ENCODE peak calls at places on chromosomes 2 and 18, in seven cellular contexts. One of them, this sample, is unnamed.

GRCh38 chr2:76667764-76668163 is 854.4 kb downstream of the LRRTM4 start:
- DNase-seq in hepatocyte: no peak
- DNase-seq in transverse colon: peak
- DNase-seq in brain microvascular endothelial cell: no peak
- DNase-seq in WTC11: no peak
- DNase-seq in RWPE1: no peak
- DNase-seq in uterus: no peak
- DNase-seq in this sample: no peak

GRCh38 chr18:23906658-23907057 is 107.9 kb upstream of the TTC39C start:
- DNase-seq in hepatocyte: no peak
- DNase-seq in transverse colon: no peak
- DNase-seq in brain microvascular endothelial cell: no peak
- DNase-seq in WTC11: no peak
- DNase-seq in RWPE1: no peak
- DNase-seq in uterus: no peak
- DNase-seq in this sample: peak

GRCh38 chr18:51852661-51853060 is 487.3 kb upstream of the DCC start:
- DNase-seq in hepatocyte: no peak
- DNase-seq in transverse colon: no peak
- DNase-seq in brain microvascular endothelial cell: no peak
- DNase-seq in WTC11: no peak
- DNase-seq in RWPE1: no peak
- DNase-seq in uterus: no peak
- DNase-seq in this sample: no peak

GRCh38 chr2:26693287-26693849 is 846 bp downstream of the KCNK3 start:
- DNase-seq in hepatocyte: peak
- DNase-seq in transverse colon: no peak
- DNase-seq in brain microvascular endothelial cell: no peak
- DNase-seq in WTC11: no peak
- DNase-seq in RWPE1: no peak
- DNase-seq in uterus: peak
- DNase-seq in this sample: no peak

GRCh38 chr2:205245001-205245400 is 437.3 kb upstream of the NRP2 start:
- DNase-seq in hepatocyte: no peak
- DNase-seq in transverse colon: no peak
- DNase-seq in brain microvascular endothelial cell: no peak
- DNase-seq in WTC11: no peak
- DNase-seq in RWPE1: no peak
- DNase-seq in uterus: no peak
- DNase-seq in this sample: no peak

GRCh38 chr2:120709608-120710041 is 26.0 kb upstream of the GLI2 start:
- DNase-seq in hepatocyte: no peak
- DNase-seq in transverse colon: no peak
- DNase-seq in brain microvascular endothelial cell: no peak
- DNase-seq in WTC11: peak
- DNase-seq in RWPE1: no peak
- DNase-seq in uterus: no peak
- DNase-seq in this sample: no peak

GRCh38 chr2:231554748-231555545 is 24.7 kb upstream of the NMUR1 start:
- DNase-seq in hepatocyte: peak
- DNase-seq in transverse colon: peak
- DNase-seq in brain microvascular endothelial cell: peak
- DNase-seq in WTC11: no peak
- DNase-seq in RWPE1: no peak
- DNase-seq in uterus: peak
- DNase-seq in this sample: no peak

GRCh38 chr2:165357758-165358157 is 111.7 kb upstream of the CSRNP3 start:
- DNase-seq in hepatocyte: peak
- DNase-seq in transverse colon: no peak
- DNase-seq in brain microvascular endothelial cell: peak
- DNase-seq in WTC11: no peak
- DNase-seq in RWPE1: peak
- DNase-seq in uterus: no peak
- DNase-seq in this sample: peak

GRCh38 chr2:219748673-219749570 is 121.5 kb downstream of the SLC4A3 start:
- DNase-seq in hepatocyte: no peak
- DNase-seq in transverse colon: no peak
- DNase-seq in brain microvascular endothelial cell: no peak
- DNase-seq in WTC11: no peak
- DNase-seq in RWPE1: no peak
- DNase-seq in uterus: no peak
- DNase-seq in this sample: no peak

GRCh38 chr2:236545248-236545658 is 24.4 kb upstream of the ACKR3 start:
- DNase-seq in hepatocyte: no peak
- DNase-seq in transverse colon: no peak
- DNase-seq in brain microvascular endothelial cell: no peak
- DNase-seq in WTC11: no peak
- DNase-seq in RWPE1: no peak
- DNase-seq in uterus: no peak
- DNase-seq in this sample: no peak

GRCh38 chr2:203097735-203098134 is 83.1 kb downstream of the NBEAL1 start:
- DNase-seq in hepatocyte: peak
- DNase-seq in transverse colon: no peak
- DNase-seq in brain microvascular endothelial cell: peak
- DNase-seq in WTC11: no peak
- DNase-seq in RWPE1: no peak
- DNase-seq in uterus: no peak
- DNase-seq in this sample: no peak

GRCh38 chr2:67880291-67880761 is 182.5 kb downstream of the C1D start:
- DNase-seq in hepatocyte: no peak
- DNase-seq in transverse colon: no peak
- DNase-seq in brain microvascular endothelial cell: peak
- DNase-seq in WTC11: no peak
- DNase-seq in RWPE1: peak
- DNase-seq in uterus: no peak
- DNase-seq in this sample: peak

GRCh38 chr2:232455426-232456255 is at the start of gene ALPI:
- DNase-seq in hepatocyte: peak
- DNase-seq in transverse colon: peak
- DNase-seq in brain microvascular endothelial cell: no peak
- DNase-seq in WTC11: no peak
- DNase-seq in RWPE1: no peak
- DNase-seq in uterus: no peak
- DNase-seq in this sample: no peak

GRCh38 chr2:8656160-8656641 is 25.7 kb upstream of the ID2 start:
- DNase-seq in hepatocyte: peak
- DNase-seq in transverse colon: no peak
- DNase-seq in brain microvascular endothelial cell: no peak
- DNase-seq in WTC11: no peak
- DNase-seq in RWPE1: no peak
- DNase-seq in uterus: no peak
- DNase-seq in this sample: peak

GRCh38 chr2:192809173-192809572 is 614.4 kb upstream of the TMEFF2 start:
- DNase-seq in hepatocyte: no peak
- DNase-seq in transverse colon: no peak
- DNase-seq in brain microvascular endothelial cell: no peak
- DNase-seq in WTC11: no peak
- DNase-seq in RWPE1: no peak
- DNase-seq in uterus: no peak
- DNase-seq in this sample: no peak

GRCh38 chr2:114083717-114084387 is 194.0 kb downstream of the ACTR3 start:
- DNase-seq in hepatocyte: no peak
- DNase-seq in transverse colon: no peak
- DNase-seq in brain microvascular endothelial cell: no peak
- DNase-seq in WTC11: no peak
- DNase-seq in RWPE1: no peak
- DNase-seq in uterus: no peak
- DNase-seq in this sample: no peak

GRCh38 chr2:239393401-239393940 is 7.3 kb downstream of the HDAC4 start:
- DNase-seq in hepatocyte: no peak
- DNase-seq in transverse colon: peak
- DNase-seq in brain microvascular endothelial cell: no peak
- DNase-seq in WTC11: no peak
- DNase-seq in RWPE1: no peak
- DNase-seq in uterus: peak
- DNase-seq in this sample: no peak

GRCh38 chr2:88636026-88636425 is 8.8 kb upstream of the EIF2AK3 start:
- DNase-seq in hepatocyte: no peak
- DNase-seq in transverse colon: no peak
- DNase-seq in brain microvascular endothelial cell: no peak
- DNase-seq in WTC11: no peak
- DNase-seq in RWPE1: no peak
- DNase-seq in uterus: no peak
- DNase-seq in this sample: no peak

GRCh38 chr2:231490801-231491200 is 26.5 kb upstream of the NCL start:
- DNase-seq in hepatocyte: no peak
- DNase-seq in transverse colon: no peak
- DNase-seq in brain microvascular endothelial cell: no peak
- DNase-seq in WTC11: no peak
- DNase-seq in RWPE1: no peak
- DNase-seq in uterus: no peak
- DNase-seq in this sample: no peak

GRCh38 chr2:79887747-79888374 is 375.0 kb downstream of the CTNNA2 start:
- DNase-seq in hepatocyte: peak
- DNase-seq in transverse colon: no peak
- DNase-seq in brain microvascular endothelial cell: peak
- DNase-seq in WTC11: peak
- DNase-seq in RWPE1: peak
- DNase-seq in uterus: no peak
- DNase-seq in this sample: peak

GRCh38 chr2:47250576-47251403 is 95.7 kb upstream of the STPG4 start:
- DNase-seq in hepatocyte: peak
- DNase-seq in transverse colon: no peak
- DNase-seq in brain microvascular endothelial cell: peak
- DNase-seq in WTC11: no peak
- DNase-seq in RWPE1: peak
- DNase-seq in uterus: no peak
- DNase-seq in this sample: peak

GRCh38 chr2:212618636-212619035 is 80.0 kb upstream of the ERBB4 start:
- DNase-seq in hepatocyte: no peak
- DNase-seq in transverse colon: no peak
- DNase-seq in brain microvascular endothelial cell: no peak
- DNase-seq in WTC11: no peak
- DNase-seq in RWPE1: peak
- DNase-seq in uterus: no peak
- DNase-seq in this sample: peak

GRCh38 chr2:70496819-70497218 is 56.8 kb downstream of the TGFA start:
- DNase-seq in hepatocyte: no peak
- DNase-seq in transverse colon: no peak
- DNase-seq in brain microvascular endothelial cell: no peak
- DNase-seq in WTC11: no peak
- DNase-seq in RWPE1: no peak
- DNase-seq in uterus: no peak
- DNase-seq in this sample: no peak

GRCh38 chr2:105747997-105748396 is 3.3 kb downstream of the NCK2 start:
- DNase-seq in hepatocyte: no peak
- DNase-seq in transverse colon: no peak
- DNase-seq in brain microvascular endothelial cell: no peak
- DNase-seq in WTC11: no peak
- DNase-seq in RWPE1: no peak
- DNase-seq in uterus: no peak
- DNase-seq in this sample: no peak

GRCh38 chr2:18949871-18950597 is 360.7 kb upstream of the NT5C1B start:
- DNase-seq in hepatocyte: peak
- DNase-seq in transverse colon: no peak
- DNase-seq in brain microvascular endothelial cell: peak
- DNase-seq in WTC11: no peak
- DNase-seq in RWPE1: no peak
- DNase-seq in uterus: no peak
- DNase-seq in this sample: peak

GRCh38 chr2:164764996-164765395 is 76.6 kb downstream of the COBLL1 start:
- DNase-seq in hepatocyte: no peak
- DNase-seq in transverse colon: no peak
- DNase-seq in brain microvascular endothelial cell: peak
- DNase-seq in WTC11: no peak
- DNase-seq in RWPE1: no peak
- DNase-seq in uterus: no peak
- DNase-seq in this sample: peak

GRCh38 chr2:218980800-218981389 is 4.1 kb downstream of the FEV start:
- DNase-seq in hepatocyte: no peak
- DNase-seq in transverse colon: no peak
- DNase-seq in brain microvascular endothelial cell: no peak
- DNase-seq in WTC11: no peak
- DNase-seq in RWPE1: no peak
- DNase-seq in uterus: no peak
- DNase-seq in this sample: no peak

GRCh38 chr2:215878476-215879063 is 134.8 kb downstream of the MREG start:
- DNase-seq in hepatocyte: no peak
- DNase-seq in transverse colon: no peak
- DNase-seq in brain microvascular endothelial cell: no peak
- DNase-seq in WTC11: no peak
- DNase-seq in RWPE1: no peak
- DNase-seq in uterus: no peak
- DNase-seq in this sample: peak

GRCh38 chr2:829047-829446 is 121.6 kb upstream of the SNTG2 start:
- DNase-seq in hepatocyte: no peak
- DNase-seq in transverse colon: no peak
- DNase-seq in brain microvascular endothelial cell: no peak
- DNase-seq in WTC11: no peak
- DNase-seq in RWPE1: no peak
- DNase-seq in uterus: no peak
- DNase-seq in this sample: no peak

DNA sequence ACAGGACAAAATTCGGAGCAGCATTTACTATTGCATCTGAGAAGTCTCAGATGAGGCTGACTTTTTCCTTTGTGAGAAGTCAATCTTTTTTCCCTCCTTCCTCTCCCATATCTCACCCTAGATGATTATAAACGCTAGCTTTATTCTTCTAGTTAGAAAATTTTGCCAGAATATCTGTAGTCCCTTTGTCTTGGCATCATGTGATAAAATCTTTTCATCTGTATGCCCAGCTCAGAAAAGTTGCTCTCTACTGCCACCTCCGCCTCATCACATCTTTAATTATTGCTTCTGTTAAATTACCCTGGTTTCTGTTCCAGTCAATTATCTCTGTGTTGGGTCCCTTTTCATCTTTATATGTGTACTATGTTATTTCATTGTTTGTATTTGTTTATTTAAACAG is 210.8 kb upstream of the SLC35G4 start:
- DNase-seq in hepatocyte: no peak
- DNase-seq in transverse colon: no peak
- DNase-seq in brain microvascular endothelial cell: no peak
- DNase-seq in WTC11: no peak
- DNase-seq in RWPE1: peak
- DNase-seq in uterus: no peak
- DNase-seq in this sample: no peak
- TF ChIP-seq CTCF in hepatocyte: peak
- TF ChIP-seq CTCF in transverse colon: no peak
- TF ChIP-seq CTCF in brain microvascular endothelial cell: peak
- TF ChIP-seq CTCF in WTC11: no peak
- TF ChIP-seq CTCF in RWPE1: peak
- TF ChIP-seq CTCF in uterus: no peak
- TF ChIP-seq CTCF in this sample: peak

GRCh38 chr2:129923265-129924141 is 56.0 kb upstream of the RAB6C start:
- DNase-seq in hepatocyte: peak
- DNase-seq in transverse colon: no peak
- DNase-seq in brain microvascular endothelial cell: peak
- DNase-seq in WTC11: peak
- DNase-seq in RWPE1: peak
- DNase-seq in uterus: no peak
- DNase-seq in this sample: peak
- TF ChIP-seq CTCF in hepatocyte: peak
- TF ChIP-seq CTCF in transverse colon: peak
- TF ChIP-seq CTCF in brain microvascular endothelial cell: peak
- TF ChIP-seq CTCF in WTC11: peak
- TF ChIP-seq CTCF in RWPE1: peak
- TF ChIP-seq CTCF in uterus: peak
- TF ChIP-seq CTCF in this sample: peak

GRCh38 chr18:34158881-34159690 is 65.6 kb downstream of the NOL4 start:
- DNase-seq in hepatocyte: peak
- DNase-seq in transverse colon: no peak
- DNase-seq in brain microvascular endothelial cell: peak
- DNase-seq in WTC11: peak
- DNase-seq in RWPE1: no peak
- DNase-seq in uterus: peak
- DNase-seq in this sample: no peak
- TF ChIP-seq CTCF in hepatocyte: peak
- TF ChIP-seq CTCF in transverse colon: no peak
- TF ChIP-seq CTCF in brain microvascular endothelial cell: peak
- TF ChIP-seq CTCF in WTC11: no peak
- TF ChIP-seq CTCF in RWPE1: no peak
- TF ChIP-seq CTCF in uterus: no peak
- TF ChIP-seq CTCF in this sample: no peak

GRCh38 chr2:128282976-128283810 is 35.5 kb downstream of the HS6ST1 start:
- DNase-seq in hepatocyte: no peak
- DNase-seq in transverse colon: no peak
- DNase-seq in brain microvascular endothelial cell: no peak
- DNase-seq in WTC11: no peak
- DNase-seq in RWPE1: no peak
- DNase-seq in uterus: no peak
- DNase-seq in this sample: no peak
- TF ChIP-seq CTCF in hepatocyte: peak
- TF ChIP-seq CTCF in transverse colon: no peak
- TF ChIP-seq CTCF in brain microvascular endothelial cell: peak
- TF ChIP-seq CTCF in WTC11: no peak
- TF ChIP-seq CTCF in RWPE1: no peak
- TF ChIP-seq CTCF in uterus: no peak
- TF ChIP-seq CTCF in this sample: peak

This sample was measured in HFFc6.